ENCODE peak calls at places on chromosomes 12 and 14, in ten cellular contexts. One of them, this sample, is unnamed.
A peak's percentile ranks its signal among the peaks of the same experiment; 100 is the strongest.

GRCh38 chr14:21436567-21437062 is 19.3 kb downstream of the CHD8 start:
- DNase-seq in stimulated activated CD4-positive, alpha-beta T cell treated with anti-CD3 and anti-CD28 coated beads, Interleukin-1b, Interleukin-23, amount 100 ng/mL, for 24 hours: no peak
- DNase-seq in GM13977: no peak
- DNase-seq in ACHN: no peak
- DNase-seq in lower lobe of right lung: no peak
- DNase-seq in NCI-H2081: no peak
- DNase-seq in fibroblast of the conjunctiva: no peak
- DNase-seq in Calu3: no peak
- DNase-seq in suprapubic skin: no peak
- DNase-seq in hypothalamus: no peak
- DNase-seq in this sample: no peak

GRCh38 chr14:55052259-55052930 is 948 bp downstream of the MAPK1IP1L start:
- DNase-seq in hypothalamus: no peak
- DNase-seq in stimulated activated CD4-positive, alpha-beta T cell treated with anti-CD3 and anti-CD28 coated beads, Interleukin-1b, Interleukin-23, amount 100 ng/mL, for 24 hours: no peak
- DNase-seq in Calu3: no peak
- DNase-seq in NCI-H2081: no peak
- DNase-seq in suprapubic skin: no peak
- DNase-seq in ACHN: peak; percentile 8
- DNase-seq in GM13977: peak; percentile 48
- DNase-seq in fibroblast of the conjunctiva: no peak
- DNase-seq in lower lobe of right lung: no peak
- DNase-seq in this sample: no peak

GRCh38 chr12:613996-614726 is 49.1 kb downstream of the NINJ2 start:
- DNase-seq in Calu3: peak; percentile 36
- DNase-seq in lower lobe of right lung: peak; percentile 69
- DNase-seq in ACHN: peak; percentile 34
- DNase-seq in suprapubic skin: no peak
- DNase-seq in NCI-H2081: no peak
- DNase-seq in stimulated activated CD4-positive, alpha-beta T cell treated with anti-CD3 and anti-CD28 coated beads, Interleukin-1b, Interleukin-23, amount 100 ng/mL, for 24 hours: no peak
- DNase-seq in fibroblast of the conjunctiva: no peak
- DNase-seq in hypothalamus: peak; percentile 47
- DNase-seq in GM13977: no peak
- DNase-seq in this sample: peak; percentile 38

GRCh38 chr12:49540229-49541139 is 1.7 kb downstream of the KCNH3 start:
- DNase-seq in stimulated activated CD4-positive, alpha-beta T cell treated with anti-CD3 and anti-CD28 coated beads, Interleukin-1b, Interleukin-23, amount 100 ng/mL, for 24 hours: no peak
- DNase-seq in fibroblast of the conjunctiva: no peak
- DNase-seq in ACHN: no peak
- DNase-seq in suprapubic skin: no peak
- DNase-seq in Calu3: no peak
- DNase-seq in NCI-H2081: no peak
- DNase-seq in hypothalamus: no peak
- DNase-seq in lower lobe of right lung: no peak
- DNase-seq in GM13977: peak; percentile 46
- DNase-seq in this sample: no peak

GRCh38 chr12:87157791-87158190 is 871.4 kb downstream of the C12orf50 start:
- DNase-seq in ACHN: peak; percentile 74
- DNase-seq in GM13977: no peak
- DNase-seq in NCI-H2081: no peak
- DNase-seq in fibroblast of the conjunctiva: peak; percentile 91
- DNase-seq in stimulated activated CD4-positive, alpha-beta T cell treated with anti-CD3 and anti-CD28 coated beads, Interleukin-1b, Interleukin-23, amount 100 ng/mL, for 24 hours: no peak
- DNase-seq in hypothalamus: no peak
- DNase-seq in lower lobe of right lung: no peak
- DNase-seq in suprapubic skin: no peak
- DNase-seq in Calu3: no peak
- DNase-seq in this sample: peak; percentile 45

GRCh38 chr12:93573552-93574223 is 1.2 kb downstream of the SOCS2 start:
- DNase-seq in suprapubic skin: no peak
- DNase-seq in Calu3: no peak
- DNase-seq in fibroblast of the conjunctiva: no peak
- DNase-seq in GM13977: peak; percentile 28
- DNase-seq in lower lobe of right lung: no peak
- DNase-seq in stimulated activated CD4-positive, alpha-beta T cell treated with anti-CD3 and anti-CD28 coated beads, Interleukin-1b, Interleukin-23, amount 100 ng/mL, for 24 hours: peak; percentile 10
- DNase-seq in NCI-H2081: no peak
- DNase-seq in ACHN: no peak
- DNase-seq in hypothalamus: no peak
- DNase-seq in this sample: no peak

GRCh38 chr14:69363055-69363454 is 35.0 kb downstream of the ERH start:
- DNase-seq in ACHN: no peak
- DNase-seq in fibroblast of the conjunctiva: peak; percentile 42
- DNase-seq in lower lobe of right lung: no peak
- DNase-seq in hypothalamus: peak; percentile 55
- DNase-seq in stimulated activated CD4-positive, alpha-beta T cell treated with anti-CD3 and anti-CD28 coated beads, Interleukin-1b, Interleukin-23, amount 100 ng/mL, for 24 hours: no peak
- DNase-seq in GM13977: no peak
- DNase-seq in suprapubic skin: no peak
- DNase-seq in Calu3: no peak
- DNase-seq in NCI-H2081: no peak
- DNase-seq in this sample: no peak

GRCh38 chr14:63543000-63543825 is at the start of gene PPP2R5E:
- DNase-seq in NCI-H2081: peak; percentile 98
- DNase-seq in stimulated activated CD4-positive, alpha-beta T cell treated with anti-CD3 and anti-CD28 coated beads, Interleukin-1b, Interleukin-23, amount 100 ng/mL, for 24 hours: peak; percentile 94
- DNase-seq in GM13977: peak; percentile 96
- DNase-seq in lower lobe of right lung: peak; percentile 99
- DNase-seq in hypothalamus: peak; percentile 98
- DNase-seq in Calu3: peak; percentile 96
- DNase-seq in fibroblast of the conjunctiva: peak; percentile 97
- DNase-seq in suprapubic skin: peak; percentile 99
- DNase-seq in ACHN: peak; percentile 97
- DNase-seq in this sample: peak; percentile 100

GRCh38 chr12:101863971-101864370 is 13.4 kb upstream of the DRAM1 start:
- DNase-seq in Calu3: no peak
- DNase-seq in suprapubic skin: no peak
- DNase-seq in fibroblast of the conjunctiva: no peak
- DNase-seq in ACHN: no peak
- DNase-seq in lower lobe of right lung: no peak
- DNase-seq in hypothalamus: no peak
- DNase-seq in stimulated activated CD4-positive, alpha-beta T cell treated with anti-CD3 and anti-CD28 coated beads, Interleukin-1b, Interleukin-23, amount 100 ng/mL, for 24 hours: no peak
- DNase-seq in GM13977: no peak
- DNase-seq in NCI-H2081: no peak
- DNase-seq in this sample: no peak

GRCh38 chr12:6328945-6329692 is 12.8 kb downstream of the TNFRSF1A start:
- DNase-seq in fibroblast of the conjunctiva: no peak
- DNase-seq in GM13977: no peak
- DNase-seq in lower lobe of right lung: no peak
- DNase-seq in hypothalamus: no peak
- DNase-seq in ACHN: no peak
- DNase-seq in stimulated activated CD4-positive, alpha-beta T cell treated with anti-CD3 and anti-CD28 coated beads, Interleukin-1b, Interleukin-23, amount 100 ng/mL, for 24 hours: no peak
- DNase-seq in NCI-H2081: no peak
- DNase-seq in suprapubic skin: no peak
- DNase-seq in Calu3: no peak
- DNase-seq in this sample: no peak

This sample was measured in HTR-8/SVneo.